ENCODE peak calls at places on chromosomes 6 and 20, in five cellular contexts. P is thoracic aorta, M is MM.1S, I is GM23338, Y is thyroid gland. F is an unnamed sample.
A peak's percentile ranks its signal among the peaks of the same experiment; 100 is the strongest.

GRCh38 chr20:16528078-16528477 is 45.2 kb downstream of the KIF16B start:
- DNase-seq in P (no peak), M (no peak), I (no peak), Y (no peak), F (peak; percentile 97)

GRCh38 chr6:32116674-32117073 is 7.5 kb upstream of the TNXB start:
- DNase-seq in P (no peak), M (no peak), I (peak; percentile 63), Y (no peak), F (no peak)

GRCh38 chr6:31826793-31827285 is 699 bp upstream of the HSPA1B start:
- DNase-seq in P (peak; percentile 60), M (no peak), I (peak; percentile 83), Y (peak; percentile 94), F (peak; percentile 88)

GRCh38 chr6:43278524-43279078 is 19.5 kb upstream of the SLC22A7 start:
- DNase-seq in P (no peak), M (no peak), I (no peak), Y (no peak), F (peak; percentile 8)

GRCh38 chr6:43703512-43704429 is 16.2 kb upstream of the MRPS18A start:
- DNase-seq in P (no peak), M (no peak), I (no peak), Y (no peak), F (no peak)

GRCh38 chr20:1478566-1478965 is 11.9 kb upstream of the NSFL1C start:
- DNase-seq in P (no peak), M (no peak), I (no peak), Y (no peak), F (peak; percentile 65)

GRCh38 chr20:41406307-41406706 is 39.7 kb upstream of the EMILIN3 start:
- DNase-seq in P (no peak), M (no peak), I (no peak), Y (no peak), F (no peak)

GRCh38 chr6:156273065-156273711 is 504.0 kb upstream of the ARID1B start:
- DNase-seq in P (no peak), M (no peak), I (no peak), Y (no peak), F (no peak)

GRCh38 chr20:59359908-59360307 is 59.5 kb downstream of the EDN3 start:
- DNase-seq in P (no peak), M (no peak), I (no peak), Y (no peak), F (no peak)

GRCh38 chr6:31401403-31401802 is 2.0 kb upstream of the MICA start:
- DNase-seq in P (no peak), M (no peak), I (no peak), Y (peak; percentile 59), F (peak; percentile 86)

GRCh38 chr20:62472020-62472342 is 3.8 kb downstream of the GATA5 start:
- DNase-seq in P (no peak), M (no peak), I (no peak), Y (no peak), F (no peak)

GRCh38 chr6:42449917-42450313 is 1.8 kb downstream of the TRERF1 start:
- DNase-seq in P (no peak), M (no peak), I (peak; percentile 63), Y (no peak), F (peak; percentile 35)

GRCh38 chr6:79257381-79258205 is 23.1 kb upstream of the HMGN3 start:
- DNase-seq in P (no peak), M (no peak), I (no peak), Y (no peak), F (peak; percentile 73)

GRCh38 chr6:44257753-44258324 is 511 bp upstream of the SLC35B2 start:
- DNase-seq in P (no peak), M (no peak), I (no peak), Y (no peak), F (no peak)

GRCh38 chr6:34511214-34511922 is 44.8 kb downstream of the SPDEF start:
- DNase-seq in P (no peak), M (no peak), I (no peak), Y (no peak), F (no peak)

GRCh38 chr20:36098364-36098763 is 56.2 kb upstream of the EPB41L1 start:
- DNase-seq in P (no peak), M (peak; percentile 85), I (no peak), Y (peak; percentile 44), F (peak; percentile 55)

GRCh38 chr6:30411515-30412207 is 66.7 kb downstream of the RPP21 start:
- DNase-seq in P (no peak), M (peak; percentile 59), I (peak; percentile 85), Y (peak; percentile 59), F (peak; percentile 51)

GRCh38 chr6:6256881-6257280 is 63.6 kb downstream of the F13A1 start:
- DNase-seq in P (no peak), M (no peak), I (peak; percentile 12), Y (no peak), F (no peak)

GRCh38 chr20:34891166-34892062 is 15.0 kb downstream of the ACSS2 start:
- DNase-seq in P (no peak), M (no peak), I (no peak), Y (no peak), F (peak; percentile 89)

GRCh38 chr6:43105538-43106218 is 29.6 kb downstream of the PTK7 start:
- DNase-seq in P (no peak), M (no peak), I (peak; percentile 63), Y (no peak), F (no peak)

GRCh38 chr6:57173056-57173885 is 1.1 kb downstream of the BAG2 start:
- DNase-seq in P (no peak), M (peak; percentile 27), I (peak; percentile 51), Y (peak; percentile 12), F (no peak)

GRCh38 chr6:142757827-142758226 is 187.1 kb downstream of the HIVEP2 start:
- DNase-seq in P (no peak), M (no peak), I (no peak), Y (no peak), F (no peak)

GRCh38 chr6:15489563-15489962 is 173.3 kb downstream of the DTNBP1 start:
- DNase-seq in P (no peak), M (no peak), I (no peak), Y (no peak), F (no peak)

GRCh38 chr20:33437141-33437911 is 6.2 kb downstream of the SNTA1 start:
- DNase-seq in P (no peak), M (no peak), I (no peak), Y (peak; percentile 96), F (peak; percentile 37)

GRCh38 chr6:36427781-36428345 is 14.8 kb downstream of the PXT1 start:
- DNase-seq in P (no peak), M (no peak), I (no peak), Y (no peak), F (peak; percentile 38)

GRCh38 chr6:119368917-119369316 is 19.4 kb upstream of the MAN1A1 start:
- DNase-seq in P (no peak), M (no peak), I (no peak), Y (no peak), F (no peak)

GRCh38 chr20:37474386-37474785 is 46.7 kb upstream of the NNAT start:
- DNase-seq in P (no peak), M (no peak), I (no peak), Y (no peak), F (no peak)

GRCh38 chr6:163416640-163417253 is 2.2 kb downstream of the QKI start:
- DNase-seq in P (no peak), M (peak; percentile 46), I (peak; percentile 84), Y (peak; percentile 58), F (peak; percentile 87)

GRCh38 chr20:41331731-41332130 is 8.9 kb upstream of the LPIN3 start:
- DNase-seq in P (no peak), M (no peak), I (no peak), Y (peak; percentile 67), F (no peak)

GRCh38 chr6:152748843-152749242 is 1.8 kb upstream of the VIP start:
- DNase-seq in P (no peak), M (peak; percentile 11), I (peak; percentile 44), Y (no peak), F (peak; percentile 29)

GRCh38 chr20:62627901-62628612 is 14.2 kb upstream of the SLCO4A1 start:
- DNase-seq in P (no peak), M (no peak), I (no peak), Y (no peak), F (peak; percentile 53)

GRCh38 chr6:144265390-144265789 is 19.7 kb upstream of the UTRN start:
- DNase-seq in P (no peak), M (peak; percentile 13), I (peak; percentile 96), Y (no peak), F (peak; percentile 47)

GRCh38 chr6:169909113-169909512 is 157.7 kb downstream of the ERMARD start:
- DNase-seq in P (no peak), M (no peak), I (no peak), Y (no peak), F (no peak)

GRCh38 chr20:49545572-49545971 is 22.4 kb downstream of the PTGIS start:
- DNase-seq in P (no peak), M (no peak), I (peak; percentile 27), Y (no peak), F (no peak)
- TF ChIP-seq CTCF in P (peak; percentile 23), M (peak; percentile 35), I (peak; percentile 59), Y (no peak), F (peak; percentile 33)

GRCh38 chr20:18252597-18253451 is 35.5 kb upstream of the ZNF133 start:
- DNase-seq in P (no peak), M (no peak), I (no peak), Y (peak; percentile 74), F (no peak)
- H3K4me3 ChIP-seq in P (no peak overlapping the region), M (no peak overlapping the region), I (no peak overlapping the region), Y (no peak overlapping the region), F (no peak overlapping the region)

GRCh38 chr6:45420083-45420908 is 42.6 kb upstream of the SUPT3H start:
- DNase-seq in P (no peak), M (peak; percentile 83), I (peak; percentile 58), Y (no peak), F (peak; percentile 91)

GRCh38 chr6:45420909-45421699 is 43.4 kb upstream of the SUPT3H start:
- DNase-seq in P (no peak), M (no peak), I (peak; percentile 47), Y (no peak), F (no peak)

GRCh38 chr6:45422541-45423110 is 44.9 kb upstream of the SUPT3H start:
- DNase-seq in P (no peak), M (peak; percentile 52), I (peak; percentile 62), Y (peak; percentile 32), F (no peak)

GRCh38 chr6:45423111-45423900 is 45.6 kb upstream of the SUPT3H start:
- DNase-seq in P (no peak), M (peak; percentile 23), I (peak; percentile 66), Y (peak; percentile 12), F (peak; percentile 56)

GRCh38 chr6:45421700-45422540 is 44.2 kb upstream of the SUPT3H start:
- DNase-seq in P (peak; percentile 8), M (peak; percentile 64), I (peak; percentile 57), Y (peak; percentile 59), F (peak; percentile 89)
- TF ChIP-seq CTCF in P (no peak), M (peak; percentile 1), I (peak; percentile 42), Y (no peak), F (no peak)

DNA sequence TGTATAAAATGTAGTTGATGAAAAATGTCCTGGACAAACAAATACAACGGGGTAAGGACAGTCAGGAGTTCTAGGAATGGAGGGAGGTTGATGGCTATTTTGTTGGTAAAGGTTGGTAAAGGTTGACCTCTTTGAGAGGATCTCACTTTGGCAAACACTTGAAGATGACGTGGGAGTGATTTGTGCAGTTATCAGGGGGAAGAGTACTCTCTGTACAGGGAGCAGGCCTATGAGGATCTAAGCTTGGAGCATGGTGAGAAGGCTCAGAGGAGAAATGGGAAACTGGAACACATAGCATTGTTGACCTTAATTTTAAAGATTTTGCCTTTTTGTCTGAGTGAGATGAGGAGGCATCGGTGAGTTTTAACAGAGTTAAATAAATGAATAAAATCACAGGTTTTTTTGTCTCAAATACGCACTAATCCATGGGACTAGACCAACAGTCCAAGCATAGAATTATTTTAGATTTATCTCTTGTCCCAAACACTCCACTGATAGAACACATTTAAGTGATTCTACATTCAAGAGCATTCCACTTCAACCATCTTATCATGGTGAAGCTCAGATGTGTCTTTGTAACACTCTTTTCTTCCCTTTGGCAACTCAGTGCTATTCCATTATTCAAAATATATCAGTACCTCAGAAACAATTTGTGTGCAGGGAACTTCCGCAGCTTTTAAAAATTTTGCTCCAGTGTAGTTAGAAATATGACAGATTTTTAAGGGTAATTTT is 5.7 kb downstream of the LAMA2 start:
- DNase-seq in P (no peak), M (no peak), I (no peak), Y (no peak), F (no peak)
- H3K4me3 ChIP-seq in P (no peak overlapping the region), M (no peak overlapping the region), I (no peak overlapping the region), Y (no peak overlapping the region), F (no peak overlapping the region)

F was measured in fibroblast of mammary gland.